ENCODE peak calls at places on chromosomes 6 and 20, in six cellular contexts. A is Daoy; W is endothelial cell; C is IMR-90; H is CD8-positive, alpha-beta T cell; F is left colon. R is an unnamed sample.

GRCh38 chr6:34663887-34664269 is 32.7 kb downstream of the ILRUN start:
- DNase-seq in A (peak), W (no peak), C (peak), H (no peak), F (no peak), R (peak)

GRCh38 chr20:59728722-59729430 is 124.5 kb downstream of the PHACTR3 start:
- DNase-seq in A (no peak), W (no peak), C (no peak), H (no peak), F (no peak), R (no peak)

GRCh38 chr20:62609170-62609786 is 33.0 kb upstream of the SLCO4A1 start:
- DNase-seq in A (no peak), W (no peak), C (no peak), H (no peak), F (no peak), R (no peak)

GRCh38 chr20:64247312-64247627 is 8.3 kb upstream of the PCMTD2 start:
- DNase-seq in A (no peak), W (no peak), C (no peak), H (no peak), F (no peak), R (no peak)

GRCh38 chr20:1802385-1803215 is 92.6 kb upstream of the SIRPA start:
- DNase-seq in A (peak), W (peak), C (peak), H (peak), F (peak), R (peak)

GRCh38 chr6:38137609-38138008 is 318.1 kb downstream of the ZFAND3 start:
- DNase-seq in A (no peak), W (no peak), C (no peak), H (no peak), F (no peak), R (no peak)

GRCh38 chr20:41213150-41213820 is 75.9 kb downstream of the PLCG1 start:
- DNase-seq in A (peak), W (no peak), C (peak), H (no peak), F (no peak), R (peak)

GRCh38 chr20:59184880-59185447 is 21.3 kb downstream of the ZNF831 start:
- DNase-seq in A (peak), W (no peak), C (no peak), H (no peak), F (no peak), R (peak)

GRCh38 chr6:144334150-144334708 is 49.1 kb downstream of the UTRN start:
- DNase-seq in A (no peak), W (no peak), C (no peak), H (peak), F (peak), R (no peak)

GRCh38 chr6:128118401-128118800 is 217.5 kb upstream of the THEMIS start:
- DNase-seq in A (no peak), W (no peak), C (peak), H (no peak), F (no peak), R (peak)